ENCODE peak calls at places on chromosomes 11 and 22, in nine cellular contexts. E, G, Q, W, J, A, V, Z and S are unnamed samples. For H3K36me3 and H3K27me3, the result is how much of the 10 kb centered on the place peaks cover.

GRCh38 chr22:30253205-30253852 is 6.8 kb upstream of the LIF start:
- DNase-seq in E (peak), G (no peak), Q (no peak), W (peak), J (no peak), A (peak), V (peak), Z (peak), S (peak)

GRCh38 chr11:73213196-73214143 is 4.6 kb upstream of the P2RY2 start:
- DNase-seq in E (no peak), G (peak), Q (no peak), W (no peak), J (no peak), A (no peak), V (no peak), Z (no peak), S (no peak)

GRCh38 chr22:46674367-46674781 is 54.2 kb downstream of the GRAMD4 start:
- DNase-seq in E (peak), G (no peak), Q (no peak), W (peak), J (no peak), A (peak), V (no peak), Z (peak), S (no peak)

GRCh38 chr11:36774603-36775002 is 176.6 kb upstream of the RAG2 start:
- DNase-seq in E (no peak), G (no peak), Q (no peak), W (no peak), J (peak), A (no peak), V (no peak), Z (no peak), S (no peak)

GRCh38 chr22:29524440-29525191 is 28.9 kb downstream of the THOC5 start:
- DNase-seq in E (no peak), G (peak), Q (peak), W (peak), J (peak), A (no peak), V (no peak), Z (no peak), S (peak)

GRCh38 chr11:127627629-127628462 is 627.3 kb upstream of the KIRREL3 start:
- DNase-seq in E (no peak), G (no peak), Q (no peak), W (no peak), J (no peak), A (no peak), V (peak), Z (no peak), S (no peak)

GRCh38 chr11:121630041-121630440 is 177.3 kb upstream of the SORL1-AS1 start:
- DNase-seq in E (no peak), G (no peak), Q (no peak), W (no peak), J (peak), A (no peak), V (no peak), Z (no peak), S (no peak)

GRCh38 chr11:34408580-34409172 is 30.1 kb upstream of the CAT start:
- DNase-seq in E (no peak), G (no peak), Q (no peak), W (no peak), J (no peak), A (no peak), V (no peak), Z (no peak), S (no peak)

GRCh38 chr11:76798202-76798581 is 15.0 kb downstream of the TSKU start:
- DNase-seq in E (no peak), G (no peak), Q (no peak), W (no peak), J (no peak), A (no peak), V (no peak), Z (no peak), S (no peak)

GRCh38 chr11:111378773-111379499 is at the start of gene POU2AF1:
- DNase-seq in E (no peak), G (no peak), Q (no peak), W (peak), J (peak), A (no peak), V (no peak), Z (no peak), S (peak)

GRCh38 chr11:131612576-131612975 is 242.2 kb downstream of the NTM start:
- DNase-seq in E (peak), G (no peak), Q (no peak), W (peak), J (no peak), A (peak), V (no peak), Z (no peak), S (no peak)

GRCh38 chr11:8989411-8989810 is 14.4 kb downstream of the NRIP3 start:
- DNase-seq in E (no peak), G (no peak), Q (no peak), W (no peak), J (peak), A (no peak), V (no peak), Z (no peak), S (peak)

GRCh38 chr11:18394928-18395734 is 768 bp downstream of the LDHA start:
- DNase-seq in E (peak), G (peak), Q (no peak), W (no peak), J (peak), A (no peak), V (peak), Z (peak), S (peak)

GRCh38 chr22:26753125-26753862 is 95.9 kb downstream of the MIAT start:
- DNase-seq in E (no peak), G (peak), Q (no peak), W (no peak), J (no peak), A (no peak), V (no peak), Z (no peak), S (peak)

GRCh38 chr11:118901494-118902335 is 18.0 kb downstream of the CXCR5 start:
- DNase-seq in E (no peak), G (no peak), Q (no peak), W (no peak), J (no peak), A (no peak), V (no peak), Z (peak), S (peak)
- H3K36me3 ChIP-seq in E (half or more), G (under half), Q (under half), W (half or more), J (half or more), A (half or more), V (under half), Z (half or more), S (under half)

DNA sequence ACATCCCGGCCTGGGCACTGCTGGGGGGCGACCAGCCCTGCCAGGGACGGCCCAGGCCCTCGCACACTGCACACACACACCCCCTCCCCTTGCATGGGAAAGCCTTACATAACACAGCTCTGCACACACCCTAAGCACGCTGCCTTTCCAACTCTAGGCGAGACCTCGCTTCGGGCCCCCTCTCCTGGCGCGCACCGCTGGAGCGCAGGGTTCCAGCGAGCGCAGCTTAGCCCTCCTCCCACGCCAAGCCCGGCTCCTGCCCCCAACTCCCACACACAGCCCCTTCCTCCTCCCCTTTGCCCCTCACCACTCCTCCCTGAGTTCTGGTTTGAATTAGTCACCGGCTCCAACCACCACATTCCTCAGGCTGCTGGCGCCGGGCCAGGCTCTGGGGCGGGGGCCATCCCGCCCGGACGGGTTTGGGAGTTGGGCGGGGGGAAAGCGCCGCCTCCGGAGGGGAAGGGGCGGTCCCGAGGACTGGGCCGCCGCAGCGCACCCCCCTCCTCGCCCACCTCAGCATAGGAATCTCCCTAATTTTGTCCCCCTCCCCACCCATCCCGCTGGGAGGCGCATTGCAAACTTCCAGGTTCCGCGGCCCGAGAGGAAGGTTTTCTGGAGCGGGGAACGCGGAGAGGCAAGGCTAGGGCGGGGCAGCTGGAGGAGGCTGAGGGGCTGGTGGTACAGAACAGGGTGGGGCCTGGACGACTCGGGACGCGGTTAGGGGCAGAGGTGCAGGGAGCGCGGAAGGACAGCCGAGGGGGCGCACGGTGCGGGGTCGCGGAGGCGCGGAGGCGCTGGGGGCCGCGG is 966 bp downstream of the AHNAK start:
- DNase-seq in E (peak), G (peak), Q (no peak), W (peak), J (peak), A (peak), V (peak), Z (peak), S (peak)
- H3K27me3 ChIP-seq in E (under half), G (half or more), Q (under half), W (under half), J (under half), A (under half), V (under half), Z (under half), S (half or more)

GRCh38 chr11:69003301-69003865 is 9.7 kb downstream of the MRGPRF start:
- DNase-seq in E (no peak), G (no peak), Q (no peak), W (no peak), J (no peak), A (no peak), V (no peak), Z (peak), S (no peak)

GRCh38 chr11:69003866-69004311 is 9.2 kb downstream of the MRGPRF start:
- DNase-seq in E (no peak), G (no peak), Q (no peak), W (no peak), J (no peak), A (no peak), V (no peak), Z (peak), S (peak)

GRCh38 chr11:69005631-69006368 is 7.2 kb downstream of the MRGPRF start:
- DNase-seq in E (no peak), G (no peak), Q (no peak), W (no peak), J (no peak), A (no peak), V (no peak), Z (peak), S (peak)

GRCh38 chr11:69005183-69005630 is 7.8 kb downstream of the MRGPRF start:
- DNase-seq in E (no peak), G (no peak), Q (no peak), W (no peak), J (no peak), A (no peak), V (no peak), Z (peak), S (peak)

GRCh38 chr11:69004411-69005182 is 8.4 kb downstream of the MRGPRF start:
- DNase-seq in E (no peak), G (no peak), Q (no peak), W (no peak), J (no peak), A (no peak), V (no peak), Z (peak), S (peak)
- H3K36me3 ChIP-seq in E (under half), G (under half), Q (under half), W (under half), J (under half), A (under half), V (under half), Z (under half), S (under half)

GRCh38 chr11:27770576-27770975 is 70.3 kb upstream of the BDNF start:
- DNase-seq in E (no peak), G (no peak), Q (no peak), W (no peak), J (no peak), A (no peak), V (no peak), Z (no peak), S (no peak)
- H3K27me3 ChIP-seq in E (under half), G (under half), Q (under half), W (under half), J (under half), A (under half), V (under half), Z (under half), S (under half)

GRCh38 chr11:118649941-118650340 is 29.5 kb downstream of the TREH start:
- DNase-seq in E (no peak), G (no peak), Q (no peak), W (no peak), J (no peak), A (no peak), V (no peak), Z (no peak), S (no peak)
- H3K36me3 ChIP-seq in E (half or more), G (under half), Q (under half), W (half or more), J (half or more), A (half or more), V (under half), Z (half or more), S (under half)

DNA sequence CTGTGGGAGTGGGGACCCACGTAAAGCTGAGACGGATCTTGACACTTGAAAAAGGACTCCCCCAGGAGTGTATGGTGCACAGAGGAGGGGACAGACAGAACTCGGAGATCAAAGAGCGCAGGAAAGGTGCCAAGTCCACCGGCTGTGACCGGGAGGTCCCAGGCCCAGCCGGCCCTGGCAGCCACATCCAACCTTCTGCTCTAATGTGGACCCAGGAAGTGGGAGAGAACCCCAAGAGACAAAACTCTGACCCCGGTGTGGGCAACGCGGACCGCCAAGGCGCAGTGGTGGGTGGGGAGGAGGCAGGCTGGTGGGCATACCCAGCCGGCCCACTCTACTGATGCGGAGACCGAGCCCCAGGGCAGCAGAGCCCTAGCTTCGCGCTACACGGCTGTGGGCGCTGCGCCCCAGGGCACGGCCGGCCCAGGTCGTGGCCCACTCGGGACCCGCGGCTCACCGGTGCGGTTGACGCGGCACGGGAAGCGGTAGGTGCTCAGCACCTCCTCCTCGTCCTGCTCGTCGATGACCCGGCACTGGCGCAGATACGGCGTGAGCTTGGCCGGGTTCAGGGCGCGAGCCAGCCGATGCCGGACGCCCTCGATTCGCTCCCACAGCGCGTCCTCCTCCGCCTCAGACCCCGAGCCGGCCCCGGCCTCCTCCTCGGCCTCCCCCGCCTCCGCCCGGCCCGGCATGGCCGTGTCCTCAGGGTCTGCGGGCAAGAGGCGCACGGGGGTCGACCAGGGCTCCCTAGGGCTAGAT is 527 bp downstream of the CARD10 start:
- DNase-seq in E (no peak), G (peak), Q (no peak), W (no peak), J (no peak), A (no peak), V (no peak), Z (no peak), S (peak)
- H3K27me3 ChIP-seq in E (under half), G (half or more), Q (under half), W (half or more), J (under half), A (under half), V (under half), Z (under half), S (under half)

GRCh38 chr22:37753746-37754145 is 54.0 kb upstream of the GCAT start:
- DNase-seq in E (peak), G (no peak), Q (no peak), W (peak), J (peak), A (no peak), V (no peak), Z (no peak), S (no peak)
- H3K36me3 ChIP-seq in E (half or more), G (under half), Q (under half), W (under half), J (under half), A (under half), V (under half), Z (under half), S (under half)